ENCODE peak calls at places on chromosome 1, in nine cellular contexts. A, C, N, U, E, Y, Q, R and V are unnamed samples.

GRCh38 chr1:61181016-61181560 is 98.7 kb downstream of the NFIA start:
- DNase-seq in A (no peak), C (no peak), N (no peak), U (no peak), E (no peak), Y (no peak), Q (no peak), R (no peak), V (no peak)

GRCh38 chr1:44786138-44786840 is 1.7 kb downstream of the BEST4 start:
- DNase-seq in A (peak; percentile 79), C (peak; percentile 77), N (peak; percentile 82), U (peak; percentile 91), E (peak; percentile 75), Y (peak; percentile 74), Q (peak; percentile 72), R (peak; percentile 84), V (peak; percentile 82)

GRCh38 chr1:63545780-63546179 is 22.5 kb downstream of the EFCAB7 start:
- DNase-seq in A (peak; percentile 64), C (no peak), N (no peak), U (no peak), E (no peak), Y (no peak), Q (no peak), R (no peak), V (no peak)

GRCh38 chr1:152497273-152497672 is 13.3 kb upstream of the LCE5A start:
- DNase-seq in A (peak; percentile 72), C (no peak), N (no peak), U (no peak), E (peak; percentile 71), Y (no peak), Q (no peak), R (no peak), V (no peak)

GRCh38 chr1:167152192-167152876 is 58.5 kb downstream of the STYXL2 start:
- DNase-seq in A (no peak), C (no peak), N (no peak), U (no peak), E (no peak), Y (no peak), Q (no peak), R (no peak), V (no peak)

GRCh38 chr1:83511327-83511726 is 487.6 kb downstream of the TTLL7 start:
- DNase-seq in A (peak; percentile 5), C (no peak), N (no peak), U (no peak), E (no peak), Y (no peak), Q (no peak), R (no peak), V (no peak)

GRCh38 chr1:113452921-113453770 is 62.8 kb downstream of the MAGI3 start:
- DNase-seq in A (peak; percentile 63), C (peak; percentile 26), N (peak; percentile 42), U (no peak), E (peak; percentile 51), Y (peak; percentile 40), Q (no peak), R (no peak), V (peak; percentile 30)

GRCh38 chr1:67166196-67166595 is at the start of gene IL23R:
- DNase-seq in A (no peak), C (no peak), N (no peak), U (no peak), E (no peak), Y (no peak), Q (no peak), R (no peak), V (no peak)

GRCh38 chr1:206012086-206012859 is 9.1 kb upstream of the RAB7B start:
- DNase-seq in A (no peak), C (peak; percentile 91), N (no peak), U (peak; percentile 87), E (no peak), Y (peak; percentile 33), Q (peak; percentile 68), R (no peak), V (no peak)

GRCh38 chr1:54080598-54081049 is 27.2 kb downstream of the TCEANC2 start:
- DNase-seq in A (no peak), C (no peak), N (no peak), U (no peak), E (no peak), Y (no peak), Q (no peak), R (no peak), V (no peak)

GRCh38 chr1:2611034-2611501 is 21.7 kb downstream of the MMEL1 start:
- DNase-seq in A (peak; percentile 29), C (peak; percentile 89), N (peak; percentile 44), U (peak; percentile 79), E (no peak), Y (peak; percentile 82), Q (peak; percentile 18), R (no peak), V (peak; percentile 24)

GRCh38 chr1:7087888-7088287 is 302.6 kb downstream of the CAMTA1 start:
- DNase-seq in A (no peak), C (no peak), N (no peak), U (no peak), E (no peak), Y (no peak), Q (no peak), R (no peak), V (no peak)

GRCh38 chr1:232553809-232554208 is 76.1 kb downstream of the SIPA1L2 start:
- DNase-seq in A (peak; percentile 61), C (no peak), N (no peak), U (no peak), E (no peak), Y (no peak), Q (no peak), R (no peak), V (no peak)
- H3K4me1 ChIP-seq in A (peaks cover 15% of the 10 kb centered on the region), C (peaks cover 5% of the 10 kb centered on the region), N (no peaks in the 10 kb centered on the region), U (peaks cover 4% of the 10 kb centered on the region), E (peaks cover 31% of the 10 kb centered on the region), Y (peaks cover 34% of the 10 kb centered on the region), Q (peaks cover 56% of the 10 kb centered on the region), R (peaks cover 22% of the 10 kb centered on the region), V (peaks cover 4% of the 10 kb centered on the region)

GRCh38 chr1:3772715-3773571 is at the start of gene SMIM1:
- DNase-seq in A (no peak), C (no peak), N (no peak), U (peak; percentile 76), E (no peak), Y (no peak), Q (no peak), R (peak; percentile 54), V (peak; percentile 41)
- H3K4me1 ChIP-seq in A (no peaks in the 10 kb centered on the region), C (peaks cover 11% of the 10 kb centered on the region), N (peaks cover 12% of the 10 kb centered on the region), U (peaks cover 12% of the 10 kb centered on the region), E (peaks cover 17% of the 10 kb centered on the region), Y (peaks cover 13% of the 10 kb centered on the region), Q (peaks cover 22% of the 10 kb centered on the region), R (peaks cover 17% of the 10 kb centered on the region), V (peaks cover 50% of the 10 kb centered on the region)

DNA sequence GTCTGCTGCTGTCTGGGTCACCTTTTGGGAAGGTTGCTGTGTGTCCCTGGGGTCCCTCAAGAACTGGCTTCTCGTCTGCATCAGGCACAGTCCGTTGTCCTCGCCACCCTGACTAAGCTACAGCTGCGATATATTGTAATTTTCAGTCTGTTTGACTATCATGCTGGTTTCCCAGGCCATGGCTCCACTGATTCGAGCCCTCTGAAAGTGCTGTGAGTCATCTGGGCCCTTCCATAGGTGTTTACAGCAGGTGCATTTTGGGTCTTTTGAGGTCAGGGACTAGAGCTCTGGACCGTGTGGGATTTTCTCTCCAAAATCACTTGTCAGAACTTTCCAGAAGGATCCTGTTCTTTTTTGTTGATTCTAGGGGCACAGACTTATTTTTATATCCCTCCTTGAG is 52.8 kb downstream of the SPSB1 start:
- DNase-seq in A (no peak), C (no peak), N (no peak), U (no peak), E (no peak), Y (no peak), Q (no peak), R (no peak), V (no peak)
- H3K4me1 ChIP-seq in A (peaks cover 9% of the 10 kb centered on the region), C (no peaks in the 10 kb centered on the region), N (no peaks in the 10 kb centered on the region), U (no peaks in the 10 kb centered on the region), E (peaks cover 16% of the 10 kb centered on the region), Y (no peaks in the 10 kb centered on the region), Q (peaks cover 20% of the 10 kb centered on the region), R (peaks cover 30% of the 10 kb centered on the region), V (peaks cover 38% of the 10 kb centered on the region)

GRCh38 chr1:243473281-243474210 is 217.7 kb downstream of the SDCCAG8 start:
- DNase-seq in A (peak; percentile 61), C (no peak), N (no peak), U (no peak), E (no peak), Y (no peak), Q (no peak), R (no peak), V (no peak)

GRCh38 chr1:243471754-243472725 is 216.2 kb downstream of the SDCCAG8 start:
- DNase-seq in A (peak; percentile 49), C (no peak), N (no peak), U (no peak), E (no peak), Y (no peak), Q (no peak), R (no peak), V (peak; percentile 18)

GRCh38 chr1:243474906-243475305 is 219.1 kb downstream of the SDCCAG8 start:
- DNase-seq in A (no peak), C (no peak), N (no peak), U (no peak), E (no peak), Y (no peak), Q (no peak), R (no peak), V (no peak)

GRCh38 chr1:243475966-243476365 is 220.1 kb downstream of the SDCCAG8 start:
- DNase-seq in A (no peak), C (no peak), N (no peak), U (no peak), E (peak; percentile 19), Y (peak; percentile 75), Q (no peak), R (no peak), V (no peak)

DNA sequence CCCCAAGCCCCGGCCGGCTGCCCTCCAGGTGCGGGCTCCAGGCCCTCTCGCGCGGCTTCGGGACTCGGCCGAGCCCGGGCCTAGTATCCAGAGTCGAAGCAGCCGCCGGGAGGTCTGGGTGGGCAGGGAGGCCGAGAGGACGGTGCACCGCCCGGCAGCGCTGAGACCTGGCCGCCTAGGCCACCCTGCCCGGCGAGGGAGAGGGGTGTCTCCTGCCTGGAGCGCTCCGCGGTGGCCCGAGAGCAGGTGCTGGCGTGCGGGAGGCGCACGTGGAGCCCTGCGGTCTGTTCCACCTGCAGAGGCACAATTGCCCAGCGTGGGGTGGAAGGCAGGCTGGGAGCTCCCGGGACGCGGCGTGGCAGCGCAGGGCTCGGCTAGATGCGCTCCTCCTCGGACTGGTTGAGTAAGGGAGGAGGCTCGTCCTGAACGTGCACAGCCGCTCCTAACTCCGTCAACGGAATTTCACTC is 218.6 kb downstream of the SDCCAG8 start:
- DNase-seq in A (no peak), C (no peak), N (no peak), U (peak; percentile 74), E (no peak), Y (no peak), Q (no peak), R (no peak), V (no peak)
- H3K4me1 ChIP-seq in A (peaks cover 17% of the 10 kb centered on the region), C (no peaks in the 10 kb centered on the region), N (no peaks in the 10 kb centered on the region), U (no peaks in the 10 kb centered on the region), E (no peaks in the 10 kb centered on the region), Y (peaks cover 30% of the 10 kb centered on the region), Q (no peaks in the 10 kb centered on the region), R (peaks cover 8% of the 10 kb centered on the region), V (no peaks in the 10 kb centered on the region)

GRCh38 chr1:207839083-207839413 is 71.9 kb downstream of the CD34 start:
- DNase-seq in A (no peak), C (no peak), N (no peak), U (no peak), E (no peak), Y (no peak), Q (no peak), R (no peak), V (no peak)
- H3K4me1 ChIP-seq in A (no peaks in the 10 kb centered on the region), C (no peaks in the 10 kb centered on the region), N (peaks cover 74% of the 10 kb centered on the region), U (peaks cover 29% of the 10 kb centered on the region), E (no peaks in the 10 kb centered on the region), Y (no peaks in the 10 kb centered on the region), Q (peaks cover 62% of the 10 kb centered on the region), R (peaks cover 36% of the 10 kb centered on the region), V (peaks cover 34% of the 10 kb centered on the region)

GRCh38 chr1:116006486-116006964 is 30.2 kb downstream of the SLC22A15 start:
- DNase-seq in A (no peak), C (no peak), N (no peak), U (no peak), E (no peak), Y (no peak), Q (no peak), R (no peak), V (no peak)
- H3K4me1 ChIP-seq in A (peaks cover 7% of the 10 kb centered on the region), C (no peaks in the 10 kb centered on the region), N (peaks cover 11% of the 10 kb centered on the region), U (no peaks in the 10 kb centered on the region), E (no peaks in the 10 kb centered on the region), Y (no peaks in the 10 kb centered on the region), Q (no peaks in the 10 kb centered on the region), R (no peaks in the 10 kb centered on the region), V (peaks cover 18% of the 10 kb centered on the region)